ENCODE peak calls at places on chromosomes 16 and 17, in ten cellular contexts. E, M, O, N, D, U, Z, F, R and P are unnamed samples.
A peak's percentile ranks its signal among the peaks of the same experiment; 100 is the strongest.

GRCh38 chr17:40355123-40355803 is 9.3 kb downstream of the GJD3 start:
- DNase-seq in E (peak; percentile 74), M (no peak), O (peak; percentile 66), N (peak; percentile 69), D (peak; percentile 59), U (peak; percentile 71), Z (peak; percentile 80), F (peak; percentile 77), R (peak; percentile 63), P (peak; percentile 86)

GRCh38 chr17:1275962-1276736 is 3.3 kb upstream of the TRARG1 start:
- DNase-seq in E (peak; percentile 72), M (no peak), O (peak; percentile 44), N (peak; percentile 69), D (peak; percentile 67), U (peak; percentile 56), Z (peak; percentile 73), F (peak; percentile 54), R (peak; percentile 67), P (peak; percentile 87)

GRCh38 chr17:742147-742793 is 9.8 kb downstream of the GEMIN4 start:
- DNase-seq in E (no peak), M (no peak), O (no peak), N (no peak), D (no peak), U (no peak), Z (no peak), F (no peak), R (no peak), P (no peak)

GRCh38 chr16:48558269-48558915 is 51.6 kb downstream of the N4BP1 start:
- DNase-seq in E (no peak), M (no peak), O (peak; percentile 77), N (no peak), D (peak; percentile 85), U (no peak), Z (no peak), F (no peak), R (no peak), P (no peak)

GRCh38 chr17:1137465-1137894 is 42.3 kb downstream of the ABR start:
- DNase-seq in E (no peak), M (no peak), O (peak; percentile 90), N (no peak), D (no peak), U (no peak), Z (no peak), F (peak; percentile 94), R (no peak), P (no peak)

GRCh38 chr16:35731341-35732040 is 2272.1 kb downstream of the TP53TG3F start:
- DNase-seq in E (no peak), M (no peak), O (no peak), N (no peak), D (no peak), U (no peak), Z (no peak), F (no peak), R (no peak), P (no peak)

GRCh38 chr17:21058098-21058893 is 15.5 kb upstream of the USP22 start:
- DNase-seq in E (peak; percentile 23), M (no peak), O (peak; percentile 42), N (peak; percentile 38), D (peak; percentile 80), U (no peak), Z (no peak), F (peak; percentile 47), R (no peak), P (no peak)

GRCh38 chr17:39800540-39800939 is 62.8 kb downstream of the GRB7 start:
- DNase-seq in E (peak; percentile 73), M (no peak), O (no peak), N (peak; percentile 88), D (no peak), U (no peak), Z (no peak), F (no peak), R (no peak), P (no peak)

GRCh38 chr16:81821422-81822128 is 42.5 kb downstream of the PLCG2 start:
- DNase-seq in E (no peak), M (no peak), O (no peak), N (peak; percentile 95), D (no peak), U (no peak), Z (no peak), F (no peak), R (no peak), P (no peak)

GRCh38 chr16:81823111-81823510 is 44.0 kb downstream of the PLCG2 start:
- DNase-seq in E (no peak), M (no peak), O (no peak), N (peak; percentile 91), D (no peak), U (peak; percentile 42), Z (peak; percentile 39), F (no peak), R (no peak), P (no peak)

GRCh38 chr16:81826523-81826922 is 47.4 kb downstream of the PLCG2 start:
- DNase-seq in E (no peak), M (no peak), O (no peak), N (no peak), D (no peak), U (no peak), Z (no peak), F (no peak), R (no peak), P (no peak)

GRCh38 chr16:81818514-81819304 is 39.6 kb downstream of the PLCG2 start:
- DNase-seq in E (no peak), M (no peak), O (no peak), N (no peak), D (no peak), U (no peak), Z (no peak), F (no peak), R (no peak), P (no peak)

DNA sequence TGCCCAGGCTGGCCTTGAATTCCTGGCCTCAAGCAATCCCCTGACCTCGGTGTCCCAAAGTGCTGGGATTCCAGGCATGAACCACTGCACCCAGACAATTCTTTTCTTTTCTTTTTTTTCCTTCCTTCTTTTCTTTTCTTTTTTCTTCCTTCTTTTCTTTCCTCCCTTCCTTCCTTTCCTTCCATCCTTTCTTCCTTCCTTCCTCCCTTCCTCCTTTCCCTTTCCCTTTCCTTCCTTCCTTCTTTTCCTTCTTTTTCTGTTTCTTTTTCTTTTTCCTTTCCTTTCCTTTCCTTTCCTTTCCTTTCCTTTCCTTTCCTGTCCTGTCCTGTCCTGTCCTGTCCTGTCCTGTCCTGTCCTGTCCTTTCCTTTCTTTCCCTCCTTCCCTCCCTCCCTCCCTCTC is 44.6 kb downstream of the PLCG2 start:
- DNase-seq in E (no peak), M (no peak), O (no peak), N (no peak), D (no peak), U (no peak), Z (no peak), F (no peak), R (no peak), P (no peak)
- H3K4me3 ChIP-seq in E (no peak overlapping the region), M (no peak overlapping the region), O (no peak overlapping the region), N (peak overlapping the region; percentile 64), D (no peak overlapping the region), U (no peak overlapping the region), Z (no peak overlapping the region), F (no peak overlapping the region), R (no peak overlapping the region), P (no peak overlapping the region)

DNA sequence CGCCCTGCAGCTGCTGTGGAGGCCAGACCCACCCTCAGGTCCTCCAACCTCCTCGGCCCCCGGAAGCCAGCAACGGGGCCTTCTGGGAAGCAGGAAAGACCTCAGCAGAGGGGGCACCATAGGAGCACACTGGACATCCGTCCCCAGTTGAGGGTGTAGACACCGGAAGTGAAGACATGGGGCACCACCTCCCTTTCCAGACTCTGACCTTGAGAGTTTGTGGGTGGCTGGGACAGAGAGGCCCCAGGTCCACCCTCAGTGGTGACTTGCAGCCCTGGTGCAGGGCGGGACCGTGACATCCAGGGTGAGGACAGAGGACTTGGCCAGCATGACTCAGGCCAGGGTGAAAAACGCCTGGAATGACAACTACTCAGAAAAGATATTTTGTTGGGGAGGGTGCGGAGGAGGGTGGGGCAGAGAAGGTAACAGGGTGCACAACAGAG is 19.9 kb downstream of the CEP295NL start:
- DNase-seq in E (no peak), M (no peak), O (peak; percentile 84), N (no peak), D (peak; percentile 95), U (peak; percentile 88), Z (peak; percentile 69), F (peak; percentile 94), R (peak; percentile 94), P (no peak)
- H3K4me3 ChIP-seq in E (no peak overlapping the region), M (peak overlapping the region; percentile 29), O (peak overlapping the region; percentile 9), N (no peak overlapping the region), D (peak overlapping the region; percentile 59), U (peak overlapping the region; percentile 36), Z (peak overlapping the region; percentile 29), F (peak overlapping the region; percentile 14), R (peak overlapping the region; percentile 39), P (no peak overlapping the region)

DNA sequence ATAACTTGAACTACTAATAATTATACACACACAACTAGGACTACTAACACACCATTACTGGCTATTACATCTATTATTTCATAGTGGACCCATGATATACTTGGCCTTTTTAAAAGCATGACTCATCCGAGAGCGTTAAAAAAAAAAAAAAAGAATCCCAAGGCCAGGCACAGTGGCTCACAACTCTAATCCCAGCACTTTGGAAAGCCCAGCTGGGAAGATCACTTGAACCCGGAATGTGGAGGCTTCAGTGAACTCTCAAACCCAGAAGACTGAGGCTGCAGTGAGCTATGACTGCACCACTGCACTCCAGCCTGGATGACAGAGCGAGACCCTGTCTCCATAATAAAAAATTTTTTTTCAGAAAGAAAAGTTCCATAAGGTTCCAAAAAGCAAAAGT is 3.1 kb downstream of the GLG1 start:
- DNase-seq in E (no peak), M (no peak), O (peak; percentile 63), N (no peak), D (peak; percentile 36), U (no peak), Z (no peak), F (no peak), R (no peak), P (no peak)
- H3K4me3 ChIP-seq in E (no peak overlapping the region), M (no peak overlapping the region), O (no peak overlapping the region), N (no peak overlapping the region), D (peak overlapping the region; percentile 93), U (no peak overlapping the region), Z (no peak overlapping the region), F (no peak overlapping the region), R (no peak overlapping the region), P (peak overlapping the region; percentile 92)

GRCh38 chr17:65697661-65698060 is 136.2 kb upstream of the AXIN2 start:
- DNase-seq in E (no peak), M (no peak), O (peak; percentile 23), N (no peak), D (no peak), U (no peak), Z (no peak), F (no peak), R (no peak), P (peak; percentile 40)
- H3K4me3 ChIP-seq in E (no peak overlapping the region), M (no peak overlapping the region), O (no peak overlapping the region), N (no peak overlapping the region), D (no peak overlapping the region), U (no peak overlapping the region), Z (no peak overlapping the region), F (no peak overlapping the region), R (no peak overlapping the region), P (no peak overlapping the region)

GRCh38 chr16:67114793-67115192 is 5.1 kb downstream of the PHAF1 start:
- DNase-seq in E (no peak), M (no peak), O (peak; percentile 42), N (no peak), D (peak; percentile 50), U (no peak), Z (no peak), F (no peak), R (no peak), P (no peak)
- H3K4me3 ChIP-seq in E (no peak overlapping the region), M (no peak overlapping the region), O (no peak overlapping the region), N (no peak overlapping the region), D (no peak overlapping the region), U (no peak overlapping the region), Z (no peak overlapping the region), F (no peak overlapping the region), R (no peak overlapping the region), P (no peak overlapping the region)